ENCODE peak calls at places on chromosomes 3 and 15, in six cellular contexts. P is sigmoid colon; D is prostate gland; U is CD8-positive, alpha-beta memory T cell; C is CD4-positive, alpha-beta memory T cell; N is tibial artery. B is an unnamed sample.

GRCh38 chr3:175646865-175647264 is 787.7 kb downstream of the NAALADL2 start:
- DNase-seq in U (no peak), P (no peak), D (no peak), N (no peak), C (no peak), B (no peak)

GRCh38 chr3:110940074-110940473 is 131.5 kb upstream of the NECTIN3 start:
- DNase-seq in P (no peak), N (no peak), C (no peak), D (no peak), U (no peak), B (no peak)

GRCh38 chr15:67068724-67069400 is 3.5 kb downstream of the SMAD3 start:
- DNase-seq in D (no peak), C (peak; percentile 47), N (no peak), P (no peak), U (no peak), B (no peak)

GRCh38 chr3:183253961-183254815 is 1.1 kb downstream of the B3GNT5 start:
- DNase-seq in D (peak; percentile 56), U (peak; percentile 3), P (peak; percentile 65), C (peak; percentile 19), N (peak; percentile 66), B (peak; percentile 45)

GRCh38 chr3:133712017-133712416 is 34.2 kb upstream of the TF start:
- DNase-seq in P (no peak), C (no peak), U (no peak), N (no peak), D (no peak), B (no peak)

GRCh38 chr3:57794501-57794900 is 38.4 kb downstream of the SLMAP start:
- DNase-seq in C (no peak), U (no peak), N (no peak), D (no peak), P (no peak), B (no peak)

GRCh38 chr3:51997935-51998596 is 2.4 kb upstream of the RPL29 start:
- DNase-seq in U (no peak), N (no peak), C (no peak), P (no peak), D (no peak), B (no peak)

GRCh38 chr15:58179206-58179605 is 41.0 kb downstream of the AQP9 start:
- DNase-seq in C (no peak), D (no peak), U (no peak), N (no peak), P (no peak), B (no peak)

GRCh38 chr3:5217824-5218595 is 30.5 kb downstream of the EDEM1 start:
- DNase-seq in C (no peak), N (no peak), D (no peak), U (no peak), P (no peak), B (no peak)

GRCh38 chr3:150238995-150239612 is 169.0 kb upstream of the TSC22D2 start:
- DNase-seq in D (peak; percentile 24), C (no peak), U (no peak), N (no peak), P (no peak), B (no peak)

GRCh38 chr3:42179110-42179725 is 86.8 kb downstream of the CCK start:
- DNase-seq in C (no peak), D (no peak), N (no peak), U (no peak), P (peak; percentile 65), B (no peak)
- H3K4me1 ChIP-seq in C (no peaks in the 10 kb centered on the region), D (no peaks in the 10 kb centered on the region), N (peaks cover 19% of the 10 kb centered on the region), U (no peaks in the 10 kb centered on the region), P (peaks cover 21% of the 10 kb centered on the region), B (peaks cover 98% of the 10 kb centered on the region)

GRCh38 chr3:87796137-87796899 is 262.5 kb downstream of the CGGBP1 start:
- DNase-seq in D (no peak), U (no peak), N (no peak), C (no peak), P (no peak), B (no peak)

GRCh38 chr3:87798567-87798947 is 260.2 kb downstream of the CGGBP1 start:
- DNase-seq in C (no peak), P (no peak), D (no peak), N (no peak), U (no peak), B (no peak)

GRCh38 chr3:87793322-87793877 is 265.4 kb downstream of the CGGBP1 start:
- DNase-seq in U (no peak), C (no peak), N (no peak), P (no peak), D (no peak), B (no peak)

GRCh38 chr3:87801409-87801808 is 257.4 kb downstream of the CGGBP1 start:
- DNase-seq in U (no peak), C (no peak), P (no peak), D (no peak), N (no peak), B (no peak)

DNA sequence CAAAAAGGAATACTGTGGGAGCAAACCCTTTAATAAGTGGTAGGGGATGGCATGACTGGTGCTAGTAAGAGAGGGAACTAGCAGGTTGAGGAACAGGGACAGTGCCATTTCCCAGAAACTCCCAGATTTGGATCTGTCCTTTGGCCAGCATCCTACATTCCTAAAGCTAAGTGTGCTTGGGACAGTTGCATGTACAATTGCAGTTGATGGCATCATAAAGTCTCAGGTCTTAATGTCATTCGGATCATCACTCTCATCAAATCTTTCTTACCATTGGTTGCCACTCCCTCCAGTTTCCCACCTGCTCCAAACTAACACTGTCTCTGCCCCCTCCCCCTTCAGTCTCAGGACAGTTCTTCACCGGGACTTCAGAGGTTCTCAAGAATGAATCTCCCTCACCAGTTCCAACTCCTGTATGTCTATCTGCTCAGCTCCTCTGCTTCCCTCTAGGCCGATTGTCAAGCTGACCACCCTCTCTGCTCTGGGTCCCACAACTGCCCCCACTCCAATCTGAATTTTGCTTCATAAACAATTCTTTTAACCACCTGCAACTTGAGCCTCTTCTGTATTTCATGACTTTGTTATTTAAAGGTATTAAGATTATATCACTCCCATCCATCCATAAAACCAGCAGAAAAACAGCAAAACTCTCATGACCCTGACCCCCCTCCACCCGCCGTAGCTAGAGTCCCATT is 260.8 kb downstream of the CGGBP1 start:
- DNase-seq in D (no peak), N (no peak), U (no peak), C (no peak), P (no peak), B (no peak)
- H3K4me1 ChIP-seq in D (no peaks in the 10 kb centered on the region), N (peaks cover 1% of the 10 kb centered on the region), U (no peaks in the 10 kb centered on the region), C (no peaks in the 10 kb centered on the region), P (peaks cover 4% of the 10 kb centered on the region), B (peaks cover 5% of the 10 kb centered on the region)

DNA sequence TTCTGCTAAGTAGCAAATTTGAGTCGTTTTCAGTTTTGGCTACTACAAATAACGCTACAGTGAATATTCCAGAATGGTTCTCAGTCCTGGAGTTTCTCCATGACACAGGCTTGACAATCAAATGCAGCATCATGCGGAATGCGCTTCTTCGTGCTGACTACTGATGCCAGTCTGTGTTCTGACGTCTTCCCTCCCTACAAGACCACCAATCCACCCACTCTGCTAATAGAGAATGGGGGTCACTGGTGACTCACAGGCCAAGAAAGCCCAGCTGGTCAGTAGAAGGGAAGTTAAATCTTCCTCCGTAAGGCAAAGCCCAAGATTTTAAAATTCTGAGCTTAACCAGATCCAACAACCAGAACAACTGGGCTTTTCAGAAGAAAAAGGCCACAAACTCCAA is 115.1 kb downstream of the XXYLT1 start:
- DNase-seq in D (no peak), C (no peak), N (no peak), U (no peak), P (no peak), B (no peak)
- H3K4me1 ChIP-seq in D (peaks cover 22% of the 10 kb centered on the region), C (peaks cover 8% of the 10 kb centered on the region), N (peaks cover 21% of the 10 kb centered on the region), U (peaks cover 2% of the 10 kb centered on the region), P (peaks cover 87% of the 10 kb centered on the region), B (peaks cover 92% of the 10 kb centered on the region)

GRCh38 chr3:16178628-16178988 is 4.1 kb downstream of the GALNT15 start:
- DNase-seq in D (no peak), P (no peak), U (no peak), C (no peak), N (no peak), B (no peak)
- H3K4me1 ChIP-seq in D (peaks cover 2% of the 10 kb centered on the region), P (peaks cover 24% of the 10 kb centered on the region), U (no peaks in the 10 kb centered on the region), C (no peaks in the 10 kb centered on the region), N (peaks cover 32% of the 10 kb centered on the region), B (peaks cover 42% of the 10 kb centered on the region)

B was measured in left ventricle myocardium inferior.